ENCODE peak calls at places on chromosomes 4 and X, in four cellular contexts. One of them, this sample, is unnamed.

GRCh38 chr4:113711883-113712662 is 49.5 kb downstream of the CAMK2D start:
- DNase-seq in psoas muscle: no peak
- DNase-seq in left lung: no peak
- DNase-seq in foreskin keratinocyte: no peak
- DNase-seq in this sample: no peak

GRCh38 chrX:101265869-101266428 is 25.2 kb downstream of the TAF7L start:
- DNase-seq in left lung: no peak
- DNase-seq in foreskin keratinocyte: no peak
- DNase-seq in psoas muscle: no peak
- DNase-seq in this sample: no peak

GRCh38 chrX:66007851-66008250 is 32.0 kb downstream of the VSIG4 start:
- DNase-seq in left lung: no peak
- DNase-seq in psoas muscle: no peak
- DNase-seq in foreskin keratinocyte: no peak
- DNase-seq in this sample: no peak

GRCh38 chr4:100786481-100786880 is 268.7 kb upstream of the EMCN start:
- DNase-seq in left lung: no peak
- DNase-seq in psoas muscle: no peak
- DNase-seq in foreskin keratinocyte: no peak
- DNase-seq in this sample: no peak

GRCh38 chrX:134572816-134573682 is 85.2 kb downstream of the PLAC1 start:
- DNase-seq in psoas muscle: no peak
- DNase-seq in left lung: no peak
- DNase-seq in foreskin keratinocyte: peak; percentile 84
- DNase-seq in this sample: no peak

GRCh38 chrX:134933248-134933647 is 57.5 kb upstream of the SMIM10 start:
- DNase-seq in left lung: no peak
- DNase-seq in psoas muscle: no peak
- DNase-seq in foreskin keratinocyte: no peak
- DNase-seq in this sample: no peak

GRCh38 chr4:27288496-27288895 is 427.9 kb downstream of the STIM2 start:
- DNase-seq in foreskin keratinocyte: no peak
- DNase-seq in left lung: no peak
- DNase-seq in psoas muscle: no peak
- DNase-seq in this sample: no peak

GRCh38 chr4:184808719-184809062 is 17.1 kb downstream of the ACSL1 start:
- DNase-seq in psoas muscle: no peak
- DNase-seq in foreskin keratinocyte: no peak
- DNase-seq in left lung: no peak
- DNase-seq in this sample: no peak

GRCh38 chr4:142984871-142985585 is 138.9 kb upstream of the INPP4B start:
- DNase-seq in foreskin keratinocyte: peak; percentile 21
- DNase-seq in left lung: no peak
- DNase-seq in psoas muscle: no peak
- DNase-seq in this sample: no peak

GRCh38 chr4:93897559-93897958 is 69.0 kb downstream of the ATOH1 start:
- DNase-seq in psoas muscle: no peak
- DNase-seq in foreskin keratinocyte: no peak
- DNase-seq in left lung: no peak
- DNase-seq in this sample: no peak

GRCh38 chrX:49915352-49916222 is 6.8 kb upstream of the CLCN5 start:
- DNase-seq in foreskin keratinocyte: peak; percentile 17
- DNase-seq in psoas muscle: no peak
- DNase-seq in left lung: no peak
- DNase-seq in this sample: no peak

GRCh38 chrX:14529288-14529989 is at the start of gene GLRA2:
- DNase-seq in psoas muscle: no peak
- DNase-seq in foreskin keratinocyte: no peak
- DNase-seq in left lung: no peak
- DNase-seq in this sample: no peak

GRCh38 chr4:52780627-52781354 is 29.6 kb upstream of the ERVMER34-1 start:
- DNase-seq in psoas muscle: no peak
- DNase-seq in foreskin keratinocyte: no peak
- DNase-seq in left lung: no peak
- DNase-seq in this sample: no peak

GRCh38 chr4:125891597-125892258 is 577.0 kb downstream of the FAT4 start:
- DNase-seq in left lung: no peak
- DNase-seq in foreskin keratinocyte: peak; percentile 6
- DNase-seq in psoas muscle: no peak
- DNase-seq in this sample: no peak

GRCh38 chrX:13305091-13305490 is 14.8 kb downstream of the ATXN3L start:
- DNase-seq in psoas muscle: no peak
- DNase-seq in foreskin keratinocyte: no peak
- DNase-seq in left lung: no peak
- DNase-seq in this sample: no peak

GRCh38 chr4:26206981-26207380 is 113.8 kb upstream of the RBPJ start:
- DNase-seq in foreskin keratinocyte: no peak
- DNase-seq in left lung: no peak
- DNase-seq in psoas muscle: no peak
- DNase-seq in this sample: no peak

GRCh38 chrX:18792828-18793227 is 85.4 kb downstream of the PPEF1 start:
- DNase-seq in left lung: no peak
- DNase-seq in foreskin keratinocyte: no peak
- DNase-seq in psoas muscle: no peak
- DNase-seq in this sample: no peak

GRCh38 chrX:134658421-134658896 is at the start of gene PLAC1:
- DNase-seq in foreskin keratinocyte: no peak
- DNase-seq in psoas muscle: no peak
- DNase-seq in left lung: no peak
- DNase-seq in this sample: no peak

GRCh38 chr4:145507636-145508035 is 26.0 kb downstream of the SMAD1 start:
- DNase-seq in foreskin keratinocyte: peak; percentile 88
- DNase-seq in psoas muscle: no peak
- DNase-seq in left lung: no peak
- DNase-seq in this sample: no peak

GRCh38 chrX:20362268-20363002 is 95.7 kb upstream of the RPS6KA3 start:
- DNase-seq in left lung: no peak
- DNase-seq in psoas muscle: no peak
- DNase-seq in foreskin keratinocyte: peak; percentile 29
- DNase-seq in this sample: no peak

GRCh38 chrX:54042609-54043010 is 1.7 kb downstream of the PHF8 start:
- DNase-seq in foreskin keratinocyte: no peak
- DNase-seq in psoas muscle: peak; percentile 40
- DNase-seq in left lung: peak; percentile 53
- DNase-seq in this sample: peak; percentile 29

GRCh38 chr4:657338-658030 is 16.6 kb downstream of the ATP5ME start:
- DNase-seq in psoas muscle: no peak
- DNase-seq in left lung: no peak
- DNase-seq in foreskin keratinocyte: no peak
- DNase-seq in this sample: no peak

GRCh38 chr4:40180356-40180755 is 16.5 kb upstream of the RHOH start:
- DNase-seq in left lung: no peak
- DNase-seq in foreskin keratinocyte: peak; percentile 94
- DNase-seq in psoas muscle: no peak
- DNase-seq in this sample: no peak

GRCh38 chrX:54776987-54777672 is 20.9 kb downstream of the ITIH6 start:
- DNase-seq in psoas muscle: no peak
- DNase-seq in foreskin keratinocyte: no peak
- DNase-seq in left lung: no peak
- DNase-seq in this sample: no peak

This sample was measured in T-cell.